ENCODE peak calls at places on chromosomes 2 and 18, in six cellular contexts. P is fibroblast of mammary gland; C is pancreas; Y is IMR-90; X is GM12864; B is CD4-positive, alpha-beta T cell. V is an unnamed sample.

GRCh38 chr18:11320981-11321380 is 171.6 kb upstream of the PIEZO2 start:
- DNase-seq in P (peak), C (no peak), Y (peak), X (no peak), B (no peak), V (no peak)

GRCh38 chr2:36485521-36485920 is 112.4 kb downstream of the FEZ2 start:
- DNase-seq in P (peak), C (no peak), Y (peak), X (no peak), B (no peak), V (no peak)

GRCh38 chr18:31176531-31176930 is 13.9 kb upstream of the DSC1 start:
- DNase-seq in P (no peak), C (no peak), Y (peak), X (no peak), B (no peak), V (no peak)

GRCh38 chr2:151268085-151268484 is 6.4 kb upstream of the RBM43 start:
- DNase-seq in P (no peak), C (no peak), Y (no peak), X (no peak), B (no peak), V (no peak)

GRCh38 chr2:121888189-121888557 is 132.7 kb downstream of the TSN start:
- DNase-seq in P (no peak), C (no peak), Y (no peak), X (no peak), B (no peak), V (no peak)

GRCh38 chr18:77544792-77545191 is 295.1 kb downstream of the GALR1 start:
- DNase-seq in P (no peak), C (no peak), Y (no peak), X (no peak), B (no peak), V (no peak)

GRCh38 chr2:179440642-179441251 is 176.1 kb upstream of the SESTD1 start:
- DNase-seq in P (peak), C (no peak), Y (peak), X (no peak), B (no peak), V (peak)

GRCh38 chr18:32032609-32033008 is 14.0 kb downstream of the RNF125 start:
- DNase-seq in P (no peak), C (no peak), Y (no peak), X (no peak), B (no peak), V (no peak)

GRCh38 chr2:42841344-42841743 is 49.0 kb upstream of the HAAO start:
- DNase-seq in P (no peak), C (no peak), Y (no peak), X (no peak), B (no peak), V (no peak)

GRCh38 chr2:221787561-221787960 is 215.5 kb upstream of the EPHA4 start:
- DNase-seq in P (no peak), C (no peak), Y (no peak), X (no peak), B (no peak), V (no peak)

GRCh38 chr2:26687785-26688184 is 4.7 kb upstream of the KCNK3 start:
- DNase-seq in P (no peak), C (peak), Y (no peak), X (no peak), B (no peak), V (no peak)

GRCh38 chr2:240567137-240567871 is 980 bp upstream of the RNPEPL1 start:
- DNase-seq in P (peak), C (peak), Y (no peak), X (no peak), B (peak), V (no peak)

GRCh38 chr18:38487521-38487920 is 921.9 kb upstream of the CELF4 start:
- DNase-seq in P (no peak), C (no peak), Y (no peak), X (no peak), B (no peak), V (no peak)

GRCh38 chr2:121475811-121476571 is 54.7 kb upstream of the RNU4ATAC start:
- DNase-seq in P (no peak), C (no peak), Y (peak), X (no peak), B (no peak), V (no peak)

GRCh38 chr2:182586426-182586825 is 129.6 kb upstream of the DNAJC10 start:
- DNase-seq in P (no peak), C (no peak), Y (no peak), X (no peak), B (no peak), V (peak)
- TF ChIP-seq CTCF in P (no peak), C (no peak), Y (no peak), X (peak), B (no peak), V (peak)

DNA sequence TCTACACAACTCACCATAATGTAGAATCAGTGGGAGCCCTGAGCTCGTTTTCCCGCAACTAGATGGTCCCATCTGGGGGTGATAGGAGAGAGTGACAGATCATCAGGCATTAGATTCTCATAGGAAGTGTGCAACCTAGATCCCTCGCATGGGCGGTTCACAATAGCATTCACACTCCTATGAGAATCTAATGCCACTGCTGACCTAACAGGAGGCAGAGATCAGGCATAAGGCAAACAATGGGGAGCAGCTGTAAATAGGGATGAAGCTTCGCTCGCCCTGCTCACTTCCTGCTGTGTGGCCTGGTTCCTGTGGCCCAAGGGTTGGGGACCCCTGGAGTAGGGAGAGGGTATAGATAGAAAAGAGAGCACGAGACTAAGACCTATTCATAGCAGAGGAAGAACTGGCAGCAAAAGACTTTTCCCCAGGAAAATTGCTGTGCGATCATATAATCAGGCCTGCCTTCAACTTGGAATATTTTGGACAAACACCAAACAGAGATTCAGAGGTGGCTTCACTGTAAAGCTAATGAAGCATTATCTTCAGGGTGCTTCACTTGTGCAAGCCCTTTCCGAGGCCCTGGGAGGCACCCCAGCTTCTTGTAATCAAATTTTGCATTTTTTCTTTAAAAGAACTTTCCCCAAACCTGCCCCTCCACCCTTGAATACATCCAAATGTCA is 29.0 kb upstream of the ATL2 start:
- DNase-seq in P (no peak), C (no peak), Y (no peak), X (no peak), B (no peak), V (no peak)
- TF ChIP-seq CTCF in P (no peak), C (no peak), Y (no peak), X (no peak), B (no peak), V (no peak)

DNA sequence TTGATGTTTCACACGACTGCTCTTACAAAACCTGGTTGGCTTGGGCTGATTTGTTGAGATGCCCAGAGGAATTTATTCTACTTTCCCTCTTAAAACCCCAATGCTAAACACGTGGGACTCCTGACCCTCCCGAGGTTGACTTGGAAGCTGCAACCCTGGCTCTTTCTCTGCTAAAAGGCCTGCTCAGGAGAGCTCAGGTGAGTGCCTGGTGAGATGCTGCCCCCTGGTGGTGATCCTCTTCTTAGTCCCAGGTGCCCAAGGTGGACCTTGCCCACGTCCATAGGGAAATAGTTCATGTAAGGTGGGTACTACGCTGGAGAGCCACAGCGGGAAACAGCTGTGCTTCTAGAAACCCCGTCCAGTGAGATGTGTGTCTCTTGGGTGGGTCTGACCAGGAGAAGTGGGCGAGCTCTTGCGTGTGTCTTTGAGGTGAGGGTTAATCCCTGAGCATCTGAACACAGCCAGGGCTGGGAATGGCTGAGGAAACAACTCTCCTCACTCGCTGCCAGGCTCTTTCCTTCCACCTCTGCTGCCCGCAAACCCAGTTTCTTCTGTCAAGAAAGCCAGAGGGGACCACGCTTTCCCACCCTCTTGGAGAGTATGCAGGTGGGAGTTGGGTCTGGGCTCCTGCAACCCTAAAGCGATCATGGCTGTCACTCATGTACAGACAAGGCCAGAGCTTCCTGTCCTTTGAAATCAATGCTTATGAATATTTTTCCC is 25.5 kb upstream of the PXDN start:
- DNase-seq in P (peak), C (peak), Y (peak), X (peak), B (peak), V (peak)
- TF ChIP-seq CTCF in P (peak), C (peak), Y (peak), X (peak), B (peak), V (peak)

GRCh38 chr2:159725713-159726112 is 13.4 kb downstream of the MARCHF7 start:
- DNase-seq in P (no peak), C (no peak), Y (no peak), X (no peak), B (no peak), V (no peak)
- TF ChIP-seq CTCF in P (no peak), C (no peak), Y (no peak), X (no peak), B (no peak), V (no peak)